ENCODE peak calls at places on chromosomes 5 and 9, in eight cellular contexts. N is mammary epithelial cell, K is upper lobe of left lung, V is GM23248, X is SJCRH30, J is cardiac muscle cell, E is osteoblast, U is aorta. Q is an unnamed sample.

GRCh38 chr5:10635861-10636350 is 72.0 kb downstream of the ANKRD33B start:
- DNase-seq in N (peak; percentile 27), K (no peak), V (peak; percentile 6), X (no peak), J (no peak), E (no peak), U (no peak), Q (no peak)

GRCh38 chr5:77012601-77013000 is 17.6 kb upstream of the AGGF1 start:
- DNase-seq in N (peak; percentile 60), K (no peak), V (peak; percentile 8), X (no peak), J (no peak), E (no peak), U (no peak), Q (no peak)

GRCh38 chr9:113993838-113994540 is 84.1 kb downstream of the AMBP start:
- DNase-seq in N (peak; percentile 48), K (no peak), V (peak; percentile 84), X (no peak), J (no peak), E (peak; percentile 98), U (peak; percentile 95), Q (peak; percentile 89)

GRCh38 chr9:118455781-118456180 is 751.6 kb downstream of the TLR4 start:
- DNase-seq in N (no peak), K (no peak), V (no peak), X (peak; percentile 89), J (no peak), E (no peak), U (no peak), Q (no peak)

GRCh38 chr9:22452415-22453010 is 5.9 kb downstream of the DMRTA1 start:
- DNase-seq in N (no peak), K (no peak), V (peak; percentile 46), X (peak; percentile 19), J (peak; percentile 55), E (peak; percentile 76), U (peak; percentile 74), Q (peak; percentile 63)

GRCh38 chr5:114101153-114101552 is 260.7 kb upstream of the KCNN2 start:
- DNase-seq in N (peak; percentile 17), K (no peak), V (peak; percentile 64), X (peak; percentile 19), J (peak; percentile 70), E (no peak), U (no peak), Q (no peak)

GRCh38 chr9:101791938-101792337 is 53.5 kb upstream of the GRIN3A start:
- DNase-seq in N (peak; percentile 11), K (no peak), V (peak; percentile 15), X (peak; percentile 60), J (peak; percentile 63), E (no peak), U (no peak), Q (no peak)

GRCh38 chr5:52876456-52876855 is 88.7 kb downstream of the ITGA1 start:
- DNase-seq in N (no peak), K (no peak), V (no peak), X (no peak), J (no peak), E (no peak), U (no peak), Q (no peak)

GRCh38 chr9:35726876-35727438 is 5.0 kb downstream of the TLN1 start:
- DNase-seq in N (peak; percentile 21), K (no peak), V (peak; percentile 66), X (no peak), J (peak; percentile 59), E (no peak), U (peak; percentile 88), Q (peak; percentile 75)

GRCh38 chr9:96256800-96257199 is 45.2 kb downstream of the HSD17B3 start:
- DNase-seq in N (peak; percentile 55), K (no peak), V (no peak), X (no peak), J (no peak), E (no peak), U (no peak), Q (no peak)

GRCh38 chr9:2657427-2657826 is 35.8 kb downstream of the VLDLR start:
- DNase-seq in N (no peak), K (no peak), V (no peak), X (no peak), J (no peak), E (no peak), U (no peak), Q (no peak)

GRCh38 chr9:116501871-116502270 is 185.2 kb upstream of the TRIM32 start:
- DNase-seq in N (peak; percentile 76), K (no peak), V (peak; percentile 85), X (no peak), J (no peak), E (peak; percentile 17), U (no peak), Q (no peak)

GRCh38 chr5:111829701-111830100 is 72.7 kb upstream of the NREP start:
- DNase-seq in N (peak; percentile 64), K (no peak), V (peak; percentile 93), X (no peak), J (no peak), E (no peak), U (no peak), Q (no peak)

GRCh38 chr5:57780959-57781325 is 298.3 kb upstream of the ACTBL2 start:
- DNase-seq in N (no peak), K (no peak), V (no peak), X (no peak), J (no peak), E (no peak), U (no peak), Q (no peak)
- H3K9me3 ChIP-seq in N (no peaks in the 10 kb centered on the region), K (no peaks in the 10 kb centered on the region), V (no peaks in the 10 kb centered on the region), X (no peaks in the 10 kb centered on the region), J (no peaks in the 10 kb centered on the region), E (no peaks in the 10 kb centered on the region), U (no peaks in the 10 kb centered on the region), Q (no peaks in the 10 kb centered on the region)

DNA sequence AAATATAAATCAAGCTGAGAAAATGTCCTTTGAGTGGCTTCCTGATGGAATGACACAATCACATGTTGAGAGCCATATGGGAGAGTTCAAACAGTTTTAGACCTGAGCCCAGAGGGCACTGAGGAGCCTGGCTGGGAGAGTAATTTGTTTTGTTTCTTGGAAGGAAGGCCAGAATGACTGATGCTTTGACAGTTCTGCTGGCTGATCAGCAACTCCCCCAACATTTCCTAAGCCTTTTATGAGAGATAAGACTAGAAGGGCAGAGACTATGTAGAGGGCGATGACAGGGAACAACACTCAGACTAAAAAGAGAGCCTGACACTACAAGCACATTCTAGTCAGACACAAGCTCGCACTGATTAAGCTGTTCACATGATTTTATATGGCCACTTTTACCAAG is 169.2 kb downstream of the COX7C start:
- DNase-seq in N (no peak), K (no peak), V (no peak), X (no peak), J (peak; percentile 84), E (no peak), U (no peak), Q (no peak)
- H3K4me3 ChIP-seq in N (no peak overlapping the region), K (no peak overlapping the region), V (no peak overlapping the region), X (no peak overlapping the region), J (no peak overlapping the region), E (no peak overlapping the region), U (no peak overlapping the region), Q (no peak overlapping the region)

DNA sequence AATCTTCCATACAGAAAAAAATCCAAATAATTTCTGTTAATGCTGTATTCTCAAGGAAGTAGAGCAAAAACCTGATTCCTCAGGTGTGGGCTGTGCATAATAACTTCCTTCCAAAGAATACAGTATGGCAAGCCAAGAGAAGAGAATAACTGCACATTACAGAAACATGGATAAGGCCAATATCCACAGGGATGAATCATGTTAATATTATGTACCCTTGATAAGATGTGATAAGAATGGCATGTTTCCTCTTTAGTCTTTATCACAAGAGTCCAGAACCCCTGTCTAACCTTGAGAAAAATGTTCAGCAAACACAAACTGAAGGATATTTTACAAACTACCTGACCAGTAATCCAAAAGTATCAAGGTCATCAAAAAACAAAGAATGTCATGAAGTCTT is 795.8 kb downstream of the SEMA5A start:
- DNase-seq in N (no peak), K (no peak), V (no peak), X (no peak), J (no peak), E (no peak), U (no peak), Q (no peak)
- H3K9me3 ChIP-seq in N (no peaks in the 10 kb centered on the region), K (no peaks in the 10 kb centered on the region), V (no peaks in the 10 kb centered on the region), X (no peaks in the 10 kb centered on the region), J (no peaks in the 10 kb centered on the region), E (no peaks in the 10 kb centered on the region), U (no peaks in the 10 kb centered on the region), Q (no peaks in the 10 kb centered on the region)

GRCh38 chr9:103999375-104000062 is 94.6 kb upstream of the SMC2 start:
- DNase-seq in N (no peak), K (peak; percentile 75), V (no peak), X (no peak), J (no peak), E (no peak), U (peak; percentile 62), Q (peak; percentile 57)
- H3K4me3 ChIP-seq in N (no peak overlapping the region), K (no peak overlapping the region), V (no peak overlapping the region), X (no peak overlapping the region), J (no peak overlapping the region), E (no peak overlapping the region), U (no peak overlapping the region), Q (no peak overlapping the region)

GRCh38 chr5:123163225-123163876 is 74.3 kb downstream of the PRDM6 start:
- DNase-seq in N (no peak), K (peak; percentile 54), V (no peak), X (no peak), J (no peak), E (no peak), U (no peak), Q (no peak)

DNA sequence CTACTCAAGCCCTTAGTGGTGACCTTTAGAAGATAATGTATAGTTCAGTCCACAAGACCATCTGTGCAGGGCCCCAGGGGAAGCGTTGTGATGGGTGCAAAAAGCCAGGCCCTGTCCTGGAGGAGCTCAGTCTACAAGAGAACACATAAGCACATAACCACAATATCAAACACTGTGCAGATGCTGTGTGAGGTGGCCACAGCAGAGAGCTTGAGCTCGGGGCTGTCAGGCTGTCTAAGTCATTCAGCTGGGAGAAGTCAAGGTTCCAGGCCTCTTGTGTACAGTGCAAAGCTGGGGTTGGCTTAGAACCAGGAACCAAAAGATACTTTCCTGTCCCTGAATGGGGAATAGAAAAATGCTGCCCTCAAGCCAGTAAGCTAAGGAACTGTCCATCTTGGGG is 75.0 kb downstream of the PRDM6 start:
- DNase-seq in N (no peak), K (no peak), V (peak; percentile 23), X (no peak), J (no peak), E (no peak), U (no peak), Q (no peak)
- H3K9me3 ChIP-seq in N (no peaks in the 10 kb centered on the region), K (no peaks in the 10 kb centered on the region), V (no peaks in the 10 kb centered on the region), X (no peaks in the 10 kb centered on the region), J (no peaks in the 10 kb centered on the region), E (no peaks in the 10 kb centered on the region), U (no peaks in the 10 kb centered on the region), Q (no peaks in the 10 kb centered on the region)

GRCh38 chr9:133499892-133500270 is 21.0 kb upstream of the SLC2A6 start:
- DNase-seq in N (no peak), K (no peak), V (no peak), X (no peak), J (no peak), E (peak; percentile 8), U (no peak), Q (no peak)

GRCh38 chr9:133495327-133496293 is 16.7 kb upstream of the SLC2A6 start:
- DNase-seq in N (no peak), K (no peak), V (no peak), X (no peak), J (no peak), E (peak; percentile 32), U (no peak), Q (no peak)

GRCh38 chr9:133499130-133499891 is 20.4 kb upstream of the SLC2A6 start:
- DNase-seq in N (no peak), K (peak; percentile 70), V (no peak), X (no peak), J (no peak), E (peak; percentile 80), U (no peak), Q (no peak)

GRCh38 chr9:133496901-133497411 is 18.1 kb upstream of the SLC2A6 start:
- DNase-seq in N (no peak), K (peak; percentile 68), V (no peak), X (no peak), J (no peak), E (peak; percentile 70), U (no peak), Q (no peak)

GRCh38 chr9:133497443-133497842 is 18.5 kb upstream of the SLC2A6 start:
- DNase-seq in N (no peak), K (no peak), V (no peak), X (no peak), J (no peak), E (peak; percentile 13), U (no peak), Q (no peak)
- H3K4me3 ChIP-seq in N (no peak overlapping the region), K (no peak overlapping the region), V (no peak overlapping the region), X (no peak overlapping the region), J (no peak overlapping the region), E (no peak overlapping the region), U (no peak overlapping the region), Q (no peak overlapping the region)